ENCODE peak calls at places on chromosomes 1 and 21, in ten cellular contexts. X is neural crest cell, H is GM06990, G is neural progenitor cell, U is GM23338, O is spleen, V is WTC11, P is endodermal cell, S is Panc1, R is nephron progenitor cell. Y is an unnamed sample.

GRCh38 chr1:188706742-188707141 is 1770.9 kb downstream of the BRINP3 start:
- DNase-seq in X (no peak), P (no peak), S (peak; percentile 61), R (no peak), G (no peak), U (no peak), V (no peak), O (no peak), H (no peak), Y (no peak)

GRCh38 chr1:101022294-101022693 is 3.3 kb downstream of the DPH5 start:
- DNase-seq in S (no peak), G (no peak), U (peak; percentile 47), H (no peak), R (no peak), P (no peak), O (no peak), X (no peak), V (no peak), Y (no peak)

GRCh38 chr1:154698320-154699096 is 90.5 kb upstream of the ADAR start:
- DNase-seq in H (no peak), V (no peak), R (no peak), O (no peak), P (no peak), S (no peak), U (no peak), X (no peak), G (peak; percentile 22), Y (no peak)

GRCh38 chr1:5734996-5735395 is 257.2 kb downstream of the NPHP4 start:
- DNase-seq in O (peak; percentile 62), U (no peak), P (no peak), X (no peak), H (no peak), R (no peak), V (peak; percentile 3), S (no peak), G (no peak), Y (no peak)

GRCh38 chr1:224054012-224054411 is 59.9 kb upstream of the FBXO28 start:
- DNase-seq in V (no peak), P (no peak), R (no peak), X (no peak), G (no peak), U (no peak), O (no peak), S (no peak), H (no peak), Y (no peak)

GRCh38 chr21:46100426-46100825 is 2.5 kb downstream of the COL6A2 start:
- DNase-seq in U (no peak), H (no peak), P (no peak), R (no peak), V (no peak), G (no peak), O (no peak), S (no peak), X (no peak), Y (no peak)

GRCh38 chr1:4794020-4794780 is 139.8 kb downstream of the AJAP1 start:
- DNase-seq in O (no peak), V (no peak), S (no peak), R (no peak), G (no peak), U (no peak), H (no peak), P (peak; percentile 12), X (no peak), Y (no peak)

GRCh38 chr1:47436979-47437517 is 796 bp upstream of the FOXD2 start:
- DNase-seq in S (no peak), R (peak; percentile 50), X (no peak), V (no peak), H (no peak), G (peak; percentile 58), P (no peak), U (peak; percentile 37), O (no peak), Y (no peak)

GRCh38 chr21:35189077-35189863 is 140.2 kb upstream of the RUNX1 start:
- DNase-seq in G (no peak), V (no peak), O (no peak), P (no peak), U (no peak), H (peak; percentile 66), X (no peak), S (no peak), R (peak; percentile 6), Y (no peak)

GRCh38 chr21:14962217-14962616 is 102.6 kb downstream of the NRIP1 start:
- DNase-seq in P (no peak), X (no peak), V (no peak), H (no peak), G (no peak), U (no peak), O (no peak), S (no peak), R (no peak), Y (no peak)

GRCh38 chr1:91548382-91549040 is 47.9 kb downstream of the CDC7 start:
- DNase-seq in H (no peak), V (no peak), U (no peak), R (no peak), O (no peak), X (no peak), P (no peak), G (no peak), S (no peak), Y (no peak)

DNA sequence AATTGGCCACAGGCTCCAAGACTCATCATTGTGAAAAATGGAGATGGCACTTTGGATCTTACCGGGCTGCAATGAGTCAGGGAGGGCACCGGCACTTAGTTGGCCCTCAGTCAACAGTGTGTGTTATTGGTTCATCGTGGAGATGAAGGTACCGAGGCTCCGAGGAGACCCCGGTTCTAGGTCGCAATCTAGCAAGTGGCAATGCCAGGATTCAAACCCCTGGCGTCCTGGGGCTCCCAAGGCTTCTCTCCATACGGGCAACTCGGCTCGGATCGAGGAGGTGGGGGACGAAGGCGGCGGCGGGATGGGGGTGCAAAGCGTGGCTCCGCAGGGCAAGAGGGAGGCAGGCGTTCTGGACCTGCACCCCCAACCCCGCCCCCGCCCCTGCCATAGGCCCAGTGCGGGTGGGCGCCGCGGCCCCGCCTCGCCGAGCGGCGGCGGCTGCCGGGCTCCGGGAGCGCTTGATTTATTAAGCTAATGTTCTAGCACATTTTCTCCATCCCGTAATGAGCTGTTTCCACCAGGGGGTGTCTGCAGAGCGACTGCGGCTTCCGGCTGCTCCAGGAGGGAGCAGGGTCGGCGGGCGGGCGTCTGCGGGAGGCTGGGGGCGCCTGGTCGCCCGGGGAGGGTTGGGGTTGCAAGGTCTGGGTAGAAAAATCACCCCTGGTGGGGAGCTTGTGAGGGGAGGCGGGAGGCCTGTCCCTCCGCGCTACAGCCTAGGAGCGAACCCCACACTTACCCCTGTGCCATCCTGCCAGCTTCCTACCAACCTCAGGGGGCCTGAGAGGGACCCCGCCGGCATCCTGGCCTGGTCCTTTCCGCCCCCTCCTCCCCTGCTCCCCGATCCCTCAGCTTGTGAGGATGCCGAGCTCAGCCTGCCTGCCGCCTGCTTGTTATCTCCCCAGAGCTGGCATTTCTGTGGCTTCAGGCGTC is 48.7 kb upstream of the ACOT11 start:
- DNase-seq in X (peak; percentile 43), S (no peak), O (no peak), P (peak; percentile 89), R (peak; percentile 74), G (peak; percentile 77), V (peak; percentile 59), U (peak; percentile 90), H (no peak), Y (peak; percentile 44)
- TF ChIP-seq CTCF in X (peak; percentile 65), S (peak; percentile 73), O (peak; percentile 11), P (peak; percentile 78), R (peak; percentile 44), G (peak; percentile 56), V (no peak), U (peak; percentile 39), H (peak; percentile 38), Y (peak; percentile 59)

GRCh38 chr1:244280859-244281258 is 170.8 kb downstream of the ADSS2 start:
- DNase-seq in U (no peak), G (no peak), S (no peak), H (no peak), R (no peak), V (no peak), O (no peak), P (no peak), X (no peak), Y (no peak)
- TF ChIP-seq CTCF in U (no peak), G (no peak), S (no peak), H (no peak), R (no peak), V (no peak), O (no peak), P (no peak), X (no peak), Y (no peak)

DNA sequence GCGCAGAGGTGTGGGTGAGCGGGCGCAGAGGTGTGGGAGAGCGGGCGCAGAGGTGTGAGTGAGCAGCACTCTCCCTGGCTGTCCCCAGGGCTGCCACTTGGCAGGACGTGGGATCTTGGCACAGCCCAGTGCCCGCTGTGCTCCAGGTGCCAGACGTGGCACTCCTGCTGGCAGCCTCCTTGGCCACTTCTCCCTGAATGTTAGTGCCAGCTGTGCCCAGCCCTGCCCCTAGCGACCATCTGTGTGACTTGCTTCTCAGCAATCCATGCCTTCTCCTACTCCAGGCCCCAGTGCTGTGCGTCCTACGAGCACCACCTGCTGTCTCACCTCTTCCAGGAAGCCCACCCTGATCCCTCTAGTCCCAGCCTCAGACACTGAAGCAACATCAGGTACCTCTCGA is 30.5 kb downstream of the KRTAP10-1 start:
- DNase-seq in O (no peak), H (no peak), S (no peak), V (no peak), P (no peak), U (no peak), G (no peak), R (no peak), X (no peak), Y (no peak)
- TF ChIP-seq CTCF in O (no peak), H (peak; percentile 28), S (no peak), V (no peak), P (no peak), U (no peak), G (no peak), R (no peak), X (no peak), Y (no peak)

GRCh38 chr1:168235937-168236336 is 10.1 kb downstream of the SFT2D2 start:
- DNase-seq in O (no peak), G (no peak), H (no peak), U (no peak), S (no peak), V (no peak), P (no peak), X (no peak), R (no peak), Y (no peak)

GRCh38 chr1:168236836-168237611 is 11.2 kb downstream of the SFT2D2 start:
- DNase-seq in V (no peak), P (no peak), U (no peak), H (no peak), S (no peak), R (no peak), G (no peak), X (no peak), O (no peak), Y (no peak)

GRCh38 chr1:168230709-168231108 is 4.9 kb downstream of the SFT2D2 start:
- DNase-seq in P (no peak), O (no peak), H (no peak), G (no peak), R (no peak), V (no peak), S (no peak), X (no peak), U (no peak), Y (no peak)

GRCh38 chr1:168234846-168235547 is 9.2 kb downstream of the SFT2D2 start:
- DNase-seq in R (no peak), U (peak; percentile 86), O (no peak), G (peak; percentile 59), H (no peak), X (no peak), P (peak; percentile 80), V (peak; percentile 43), S (peak; percentile 24), Y (no peak)

DNA sequence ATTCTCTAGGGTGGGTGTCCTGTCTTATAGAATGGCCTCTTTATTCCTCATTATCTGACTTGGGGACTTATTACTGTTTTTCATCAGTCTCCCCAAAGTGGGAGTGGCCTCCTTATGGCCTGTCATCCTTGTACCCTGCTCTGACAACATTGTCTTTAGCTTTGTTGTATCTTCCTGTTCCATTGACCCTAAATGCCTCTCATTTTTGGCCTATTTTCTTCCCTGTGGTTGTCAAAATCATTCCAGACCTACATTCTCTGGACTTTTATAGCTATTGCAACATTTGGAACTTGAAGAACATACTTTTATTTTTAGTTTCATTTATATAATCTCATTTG is 9.7 kb downstream of the SFT2D2 start:
- DNase-seq in S (no peak), H (no peak), P (no peak), V (no peak), G (no peak), O (no peak), U (no peak), X (no peak), R (no peak), Y (no peak)
- TF ChIP-seq CTCF in S (peak; percentile 30), H (no peak), P (peak; percentile 4), V (no peak), G (no peak), O (no peak), U (peak; percentile 30), X (no peak), R (peak; percentile 2), Y (no peak)